ENCODE peak calls at places on chromosomes 12 and 14, in seven cellular contexts. L is activated CD8-positive, alpha-beta T cell treated with anti-CD3 and anti-CD28 coated beads for 36 hours; P is tibial artery; X is endothelial cell; V is pancreas; O is AG10803; W is HFFc6. E is an unnamed sample.

GRCh38 chr12:113582521-113583218 is 111.0 kb upstream of the LHX5 start:
- DNase-seq in L (no peak), P (no peak), X (no peak), V (no peak), O (no peak), W (no peak), E (no peak)

GRCh38 chr14:52125885-52126284 is 57.0 kb upstream of the NID2 start:
- DNase-seq in L (no peak), P (no peak), X (no peak), V (no peak), O (no peak), W (no peak), E (no peak)

GRCh38 chr14:86777950-86778602 is 1214.9 kb downstream of the GALC start:
- DNase-seq in L (no peak), P (no peak), X (no peak), V (no peak), O (peak), W (peak), E (no peak)

GRCh38 chr12:49048953-49049352 is 11.6 kb downstream of the KMT2D start:
- DNase-seq in L (no peak), P (no peak), X (no peak), V (no peak), O (no peak), W (no peak), E (no peak)

GRCh38 chr12:23810327-23810902 is 139.1 kb downstream of the SOX5 start:
- DNase-seq in L (no peak), P (no peak), X (no peak), V (no peak), O (no peak), W (no peak), E (no peak)

GRCh38 chr14:64114796-64115195 is 179.4 kb downstream of the ESR2 start:
- DNase-seq in L (no peak), P (no peak), X (no peak), V (no peak), O (no peak), W (no peak), E (no peak)

GRCh38 chr12:51218607-51219161 is 822 bp upstream of the POU6F1 start:
- DNase-seq in L (peak), P (no peak), X (no peak), V (peak), O (no peak), W (no peak), E (no peak)

GRCh38 chr14:81686512-81686911 is 152.9 kb upstream of the SEL1L start:
- DNase-seq in L (no peak), P (no peak), X (no peak), V (no peak), O (no peak), W (no peak), E (no peak)

GRCh38 chr14:23366163-23366921 is 1.4 kb upstream of the EFS start:
- DNase-seq in L (no peak), P (peak), X (peak), V (peak), O (peak), W (peak), E (no peak)

GRCh38 chr12:71640316-71640715 is 23.3 kb downstream of the ZFC3H1 start:
- DNase-seq in L (no peak), P (no peak), X (no peak), V (peak), O (no peak), W (no peak), E (no peak)

GRCh38 chr12:71638499-71638898 is 25.1 kb downstream of the ZFC3H1 start:
- DNase-seq in L (no peak), P (no peak), X (no peak), V (no peak), O (no peak), W (no peak), E (no peak)

GRCh38 chr12:71641390-71641789 is 22.3 kb downstream of the ZFC3H1 start:
- DNase-seq in L (no peak), P (no peak), X (no peak), V (no peak), O (no peak), W (no peak), E (no peak)

GRCh38 chr12:71636704-71637115 is 26.9 kb downstream of the ZFC3H1 start:
- DNase-seq in L (no peak), P (no peak), X (peak), V (no peak), O (peak), W (peak), E (peak)

DNA sequence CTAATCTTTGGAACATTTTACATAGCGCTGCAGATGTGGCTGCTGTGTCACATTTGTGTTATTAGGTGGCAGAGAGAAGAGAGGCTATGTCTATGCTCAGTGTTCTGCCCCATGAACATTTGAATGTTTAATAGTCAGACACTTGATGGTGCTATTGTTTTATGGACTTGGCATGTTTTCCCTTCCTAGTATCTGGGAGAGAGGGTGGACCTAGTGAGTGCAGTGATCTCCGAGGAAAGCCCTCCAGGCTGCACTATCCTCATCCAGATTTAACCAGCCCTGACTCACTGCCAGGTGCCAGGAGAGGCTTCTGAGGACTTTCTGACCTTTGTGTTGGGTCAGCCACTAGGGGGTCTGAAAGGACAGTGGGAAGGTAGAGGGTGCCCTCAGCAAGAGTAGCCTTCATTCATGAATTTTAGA is 24.3 kb downstream of the ZFC3H1 start:
- DNase-seq in L (no peak), P (no peak), X (peak), V (no peak), O (no peak), W (no peak), E (no peak)
- TF ChIP-seq CTCF in L (no peak), P (no peak), X (no peak), V (no peak), O (peak), W (peak), E (peak)

DNA sequence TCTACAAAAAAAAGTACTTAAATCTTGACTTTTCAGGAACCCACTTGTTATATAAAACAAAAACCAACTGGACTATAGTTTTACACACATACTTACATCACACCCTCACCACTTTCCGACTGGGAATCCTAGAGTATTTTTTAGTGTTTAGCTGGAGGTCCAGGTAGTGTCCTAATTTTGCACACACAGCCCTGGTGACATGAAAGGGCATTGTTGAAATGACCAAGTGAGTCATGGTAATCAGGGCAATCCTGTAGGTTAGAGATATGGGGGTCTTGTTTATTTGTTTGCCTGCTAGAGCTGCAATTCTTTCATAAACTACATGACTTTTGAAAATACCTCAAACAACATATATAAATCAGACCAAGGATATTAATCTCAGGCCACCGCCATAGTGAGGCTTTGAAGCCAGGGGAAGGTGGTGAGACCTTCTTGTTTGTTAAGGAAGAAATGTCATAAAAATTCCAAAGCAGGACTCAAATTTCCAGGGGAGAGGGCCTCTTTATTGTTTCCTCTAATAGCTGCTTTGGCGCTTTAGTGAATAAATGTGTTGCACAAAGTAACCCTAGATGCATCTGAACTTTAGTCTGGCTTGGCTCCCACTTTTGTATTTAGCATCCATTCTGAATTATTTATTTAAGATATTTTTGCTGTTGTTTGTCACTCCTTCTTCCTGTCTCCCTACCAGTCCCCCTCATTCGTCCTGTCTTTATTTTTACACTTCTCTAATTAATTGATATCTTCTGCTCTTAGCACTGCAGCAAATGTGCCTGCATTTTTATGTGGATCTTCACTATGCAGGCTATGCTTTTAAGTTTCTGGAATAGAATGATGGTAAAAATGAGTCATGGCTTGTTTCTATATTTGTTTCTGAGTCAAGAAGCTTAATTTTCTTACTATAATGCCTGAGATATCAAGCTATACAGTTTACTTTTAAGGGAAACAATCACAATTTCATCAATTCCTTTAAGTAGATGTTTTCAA is 430.2 kb downstream of the RAD51B start:
- DNase-seq in L (no peak), P (no peak), X (no peak), V (no peak), O (peak), W (peak), E (no peak)
- TF ChIP-seq CTCF in L (no peak), P (no peak), X (no peak), V (no peak), O (no peak), W (no peak), E (no peak)

GRCh38 chr14:78598046-78598652 is 428.0 kb downstream of the NRXN3 start:
- DNase-seq in L (peak), P (peak), X (peak), V (no peak), O (peak), W (peak), E (peak)

GRCh38 chr14:78593949-78594348 is 423.8 kb downstream of the NRXN3 start:
- DNase-seq in L (no peak), P (no peak), X (no peak), V (peak), O (peak), W (no peak), E (no peak)

GRCh38 chr14:78595797-78596196 is 425.6 kb downstream of the NRXN3 start:
- DNase-seq in L (peak), P (no peak), X (peak), V (no peak), O (no peak), W (peak), E (no peak)
- TF ChIP-seq CTCF in L (no peak), P (no peak), X (no peak), V (no peak), O (peak), W (peak), E (peak)

DNA sequence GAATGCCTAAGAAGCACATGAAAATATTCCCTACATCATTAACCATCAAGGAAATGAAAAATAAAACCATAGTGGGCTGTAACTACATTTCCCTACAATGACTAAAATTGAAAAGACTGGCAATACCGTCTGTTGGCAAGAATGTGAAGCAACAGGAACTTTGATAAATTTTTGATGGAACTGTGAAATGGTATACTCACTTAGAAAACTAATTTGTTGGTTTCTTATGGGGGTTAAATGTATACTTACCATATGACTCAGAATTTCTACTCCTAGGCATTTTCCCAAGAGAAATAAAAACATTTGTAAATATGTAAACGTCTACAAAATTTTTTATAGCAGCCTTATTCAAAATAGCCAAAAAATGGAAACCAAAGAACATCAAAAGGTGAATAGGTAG is 121.4 kb upstream of the PLEKHA5 start:
- DNase-seq in L (no peak), P (no peak), X (no peak), V (no peak), O (no peak), W (no peak), E (no peak)
- TF ChIP-seq CTCF in L (no peak), P (no peak), X (no peak), V (no peak), O (no peak), W (no peak), E (no peak)

GRCh38 chr12:128613821-128614220 is 209.9 kb downstream of the SLC15A4 start:
- DNase-seq in L (no peak), P (no peak), X (no peak), V (no peak), O (no peak), W (no peak), E (no peak)
- TF ChIP-seq CTCF in L (no peak), P (no peak), X (no peak), V (no peak), O (no peak), W (no peak), E (peak)

DNA sequence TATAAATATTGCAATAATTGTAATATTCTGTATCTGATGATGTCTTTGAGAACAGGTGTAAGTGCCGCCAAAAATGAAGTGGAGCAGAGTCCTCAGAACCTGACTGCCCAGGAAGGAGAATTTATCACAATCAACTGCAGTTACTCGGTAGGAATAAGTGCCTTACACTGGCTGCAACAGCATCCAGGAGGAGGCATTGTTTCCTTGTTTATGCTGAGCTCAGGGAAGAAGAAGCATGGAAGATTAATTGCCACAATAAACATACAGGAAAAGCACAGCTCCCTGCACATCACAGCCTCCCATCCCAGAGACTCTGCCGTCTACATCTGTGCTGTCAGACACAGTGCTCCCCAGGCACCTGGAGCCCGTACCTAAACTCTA is 268.7 kb downstream of the DAD1 start:
- DNase-seq in L (no peak), P (no peak), X (no peak), V (no peak), O (no peak), W (no peak), E (no peak)
- TF ChIP-seq CTCF in L (no peak), P (no peak), X (no peak), V (no peak), O (no peak), W (no peak), E (no peak)

GRCh38 chr14:54503476-54503875 is 6.2 kb upstream of the CGRRF1 start:
- DNase-seq in L (no peak), P (no peak), X (no peak), V (no peak), O (peak), W (peak), E (no peak)
- TF ChIP-seq CTCF in L (no peak), P (no peak), X (no peak), V (no peak), O (peak), W (peak), E (peak)

E was measured in GM13977.